ENCODE peak calls at places on chromosomes 11 and 22, in seven cellular contexts. One of them, this sample, is unnamed.

GRCh38 chr11:131851951-131852350 is 481.5 kb downstream of the NTM start:
- DNase-seq in spleen: no peak
- DNase-seq in progenitor cell of endocrine pancreas: no peak
- DNase-seq in brain microvascular endothelial cell: no peak
- DNase-seq in GM20000: no peak
- DNase-seq in AG04449: no peak
- DNase-seq in neural progenitor cell: no peak
- DNase-seq in this sample: no peak

GRCh38 chr22:22384668-22385244 is 123.8 kb downstream of the ZNF280B start:
- DNase-seq in spleen: no peak
- DNase-seq in progenitor cell of endocrine pancreas: no peak
- DNase-seq in brain microvascular endothelial cell: no peak
- DNase-seq in GM20000: no peak
- DNase-seq in AG04449: no peak
- DNase-seq in neural progenitor cell: no peak
- DNase-seq in this sample: no peak

GRCh38 chr11:73236879-73237278 is 18.8 kb downstream of the P2RY2 start:
- DNase-seq in spleen: peak
- DNase-seq in progenitor cell of endocrine pancreas: no peak
- DNase-seq in brain microvascular endothelial cell: no peak
- DNase-seq in GM20000: peak
- DNase-seq in AG04449: no peak
- DNase-seq in neural progenitor cell: peak
- DNase-seq in this sample: peak

GRCh38 chr22:42385691-42386090 is 46.5 kb downstream of the NFAM1 start:
- DNase-seq in spleen: no peak
- DNase-seq in progenitor cell of endocrine pancreas: no peak
- DNase-seq in brain microvascular endothelial cell: no peak
- DNase-seq in GM20000: no peak
- DNase-seq in AG04449: no peak
- DNase-seq in neural progenitor cell: no peak
- DNase-seq in this sample: no peak

GRCh38 chr11:44702897-44703296 is 23.9 kb upstream of the TSPAN18 start:
- DNase-seq in spleen: peak
- DNase-seq in progenitor cell of endocrine pancreas: no peak
- DNase-seq in brain microvascular endothelial cell: no peak
- DNase-seq in GM20000: no peak
- DNase-seq in AG04449: no peak
- DNase-seq in neural progenitor cell: no peak
- DNase-seq in this sample: no peak

GRCh38 chr22:21657361-21658118 is 8.3 kb upstream of the PPIL2 start:
- DNase-seq in spleen: peak
- DNase-seq in progenitor cell of endocrine pancreas: peak
- DNase-seq in brain microvascular endothelial cell: no peak
- DNase-seq in GM20000: peak
- DNase-seq in AG04449: no peak
- DNase-seq in neural progenitor cell: peak
- DNase-seq in this sample: peak

GRCh38 chr11:117002639-117003305 is 95.5 kb downstream of the SIK3 start:
- DNase-seq in spleen: no peak
- DNase-seq in progenitor cell of endocrine pancreas: no peak
- DNase-seq in brain microvascular endothelial cell: no peak
- DNase-seq in GM20000: no peak
- DNase-seq in AG04449: no peak
- DNase-seq in neural progenitor cell: no peak
- DNase-seq in this sample: no peak

GRCh38 chr11:44726278-44727113 is at the start of gene TSPAN18:
- DNase-seq in spleen: peak
- DNase-seq in progenitor cell of endocrine pancreas: no peak
- DNase-seq in brain microvascular endothelial cell: no peak
- DNase-seq in GM20000: peak
- DNase-seq in AG04449: no peak
- DNase-seq in neural progenitor cell: peak
- DNase-seq in this sample: no peak

GRCh38 chr11:45264839-45265515 is 21.2 kb downstream of the SYT13 start:
- DNase-seq in spleen: no peak
- DNase-seq in progenitor cell of endocrine pancreas: no peak
- DNase-seq in brain microvascular endothelial cell: peak
- DNase-seq in GM20000: no peak
- DNase-seq in AG04449: peak
- DNase-seq in neural progenitor cell: no peak
- DNase-seq in this sample: peak

GRCh38 chr11:66639066-66639813 is 737 bp downstream of the RBM4 start:
- DNase-seq in spleen: no peak
- DNase-seq in progenitor cell of endocrine pancreas: no peak
- DNase-seq in brain microvascular endothelial cell: peak
- DNase-seq in GM20000: no peak
- DNase-seq in AG04449: no peak
- DNase-seq in neural progenitor cell: no peak
- DNase-seq in this sample: peak

GRCh38 chr22:46542011-46542985 is 4.9 kb upstream of the CELSR1 start:
- DNase-seq in spleen: peak
- DNase-seq in progenitor cell of endocrine pancreas: peak
- DNase-seq in brain microvascular endothelial cell: peak
- DNase-seq in GM20000: peak
- DNase-seq in AG04449: no peak
- DNase-seq in neural progenitor cell: peak
- DNase-seq in this sample: peak

GRCh38 chr11:45933131-45933821 is 10.8 kb downstream of the LARGE2 start:
- DNase-seq in spleen: peak
- DNase-seq in progenitor cell of endocrine pancreas: no peak
- DNase-seq in brain microvascular endothelial cell: no peak
- DNase-seq in GM20000: peak
- DNase-seq in AG04449: no peak
- DNase-seq in neural progenitor cell: no peak
- DNase-seq in this sample: peak

GRCh38 chr11:67645521-67646457 is 4.7 kb downstream of the ACY3 start:
- DNase-seq in spleen: peak
- DNase-seq in progenitor cell of endocrine pancreas: no peak
- DNase-seq in brain microvascular endothelial cell: no peak
- DNase-seq in GM20000: peak
- DNase-seq in AG04449: no peak
- DNase-seq in neural progenitor cell: no peak
- DNase-seq in this sample: no peak

DNA sequence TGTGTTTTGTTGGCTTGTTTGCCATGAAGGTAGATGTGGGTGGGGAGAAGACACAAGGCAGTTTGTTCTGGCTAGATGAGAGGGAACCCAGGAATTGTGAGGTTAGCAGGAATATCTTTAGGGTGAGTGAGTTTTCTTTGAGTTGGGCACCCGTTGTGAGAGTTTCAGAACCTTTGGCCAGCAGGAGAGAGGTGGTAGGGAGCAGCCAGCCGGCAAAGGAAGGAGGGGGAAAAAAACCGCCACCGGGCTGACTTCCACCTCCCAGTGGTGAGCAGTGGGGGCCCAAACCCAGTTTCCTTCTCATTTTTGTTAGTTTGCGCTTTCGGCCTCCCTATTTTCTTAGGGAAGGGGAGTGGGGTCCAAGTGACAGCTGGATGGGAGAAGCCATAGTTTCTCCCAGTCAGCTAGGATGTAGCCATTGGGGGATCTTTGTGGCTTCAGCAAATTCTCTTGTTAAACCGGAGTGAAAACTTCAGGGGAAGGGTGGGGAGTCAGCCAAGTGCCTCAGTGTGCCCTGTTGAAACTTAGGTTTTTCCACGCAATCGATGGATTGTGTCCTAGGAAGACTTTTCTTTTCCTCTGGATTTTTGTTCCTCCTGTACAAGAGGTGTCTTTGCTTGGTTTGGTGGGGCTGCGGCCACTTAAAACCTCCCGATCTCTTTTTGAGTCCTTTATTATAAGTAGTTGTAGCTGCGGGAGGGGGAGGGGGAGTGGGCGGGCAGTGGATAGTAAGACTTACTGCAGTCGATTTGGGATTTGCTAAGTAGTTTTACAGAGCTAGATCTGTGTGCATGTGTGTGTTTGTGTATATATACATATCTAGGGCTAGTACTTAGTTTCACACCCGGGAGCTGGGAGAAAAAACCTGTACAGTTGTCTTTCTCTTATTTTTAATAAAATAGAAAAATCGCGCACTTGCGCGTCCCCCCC is 1.1 kb upstream of the GCAT start:
- DNase-seq in spleen: no peak
- DNase-seq in progenitor cell of endocrine pancreas: no peak
- DNase-seq in brain microvascular endothelial cell: no peak
- DNase-seq in GM20000: no peak
- DNase-seq in AG04449: no peak
- DNase-seq in neural progenitor cell: peak
- DNase-seq in this sample: peak
- TF ChIP-seq CTCF in spleen: no peak
- TF ChIP-seq CTCF in progenitor cell of endocrine pancreas: no peak
- TF ChIP-seq CTCF in brain microvascular endothelial cell: peak
- TF ChIP-seq CTCF in GM20000: no peak
- TF ChIP-seq CTCF in AG04449: peak
- TF ChIP-seq CTCF in neural progenitor cell: no peak
- TF ChIP-seq CTCF in this sample: no peak

DNA sequence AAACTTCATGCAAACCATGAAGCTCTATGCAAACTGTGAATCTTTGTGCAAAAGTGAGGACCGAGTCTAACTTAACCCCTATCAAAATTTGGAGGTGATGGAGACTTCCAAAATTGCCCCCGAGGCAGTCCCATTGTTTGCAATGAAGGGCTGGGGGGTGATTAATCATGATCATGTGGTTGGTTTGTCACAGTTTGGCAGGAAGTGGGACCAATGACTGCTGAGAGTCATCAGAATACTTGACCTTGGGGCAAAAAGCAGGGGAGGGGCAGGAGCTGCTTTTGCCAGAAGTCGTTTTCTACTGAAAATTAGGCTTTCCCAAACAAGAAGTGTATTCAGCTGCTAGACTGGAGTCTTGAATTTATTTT is 23.2 kb downstream of the FZD4 start:
- DNase-seq in spleen: no peak
- DNase-seq in progenitor cell of endocrine pancreas: no peak
- DNase-seq in brain microvascular endothelial cell: peak
- DNase-seq in GM20000: no peak
- DNase-seq in AG04449: no peak
- DNase-seq in neural progenitor cell: no peak
- DNase-seq in this sample: peak
- TF ChIP-seq CTCF in spleen: no peak
- TF ChIP-seq CTCF in progenitor cell of endocrine pancreas: no peak
- TF ChIP-seq CTCF in brain microvascular endothelial cell: no peak
- TF ChIP-seq CTCF in GM20000: no peak
- TF ChIP-seq CTCF in AG04449: no peak
- TF ChIP-seq CTCF in neural progenitor cell: no peak
- TF ChIP-seq CTCF in this sample: no peak

DNA sequence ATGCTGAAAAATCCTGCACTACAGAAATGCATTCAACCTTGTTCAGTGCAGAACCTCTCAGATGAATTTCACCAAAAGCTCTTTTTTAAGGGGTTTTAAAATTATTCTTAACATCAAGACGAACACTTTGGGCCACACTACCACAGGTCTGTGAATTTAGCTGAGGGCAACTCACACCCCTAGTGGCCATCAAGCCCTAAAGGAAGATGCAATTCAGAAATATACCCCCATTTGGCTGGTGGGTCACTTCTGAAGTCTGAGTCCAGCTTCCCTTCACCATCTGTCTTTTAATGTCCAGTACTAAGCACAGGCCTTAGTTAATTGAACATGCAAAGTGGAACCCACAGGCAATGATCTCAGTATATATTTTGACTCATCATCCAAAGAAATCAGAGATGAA is 50.5 kb downstream of the FAM76B start:
- DNase-seq in spleen: no peak
- DNase-seq in progenitor cell of endocrine pancreas: no peak
- DNase-seq in brain microvascular endothelial cell: no peak
- DNase-seq in GM20000: no peak
- DNase-seq in AG04449: no peak
- DNase-seq in neural progenitor cell: peak
- DNase-seq in this sample: no peak
- TF ChIP-seq CTCF in spleen: no peak
- TF ChIP-seq CTCF in progenitor cell of endocrine pancreas: no peak
- TF ChIP-seq CTCF in brain microvascular endothelial cell: peak
- TF ChIP-seq CTCF in GM20000: peak
- TF ChIP-seq CTCF in AG04449: no peak
- TF ChIP-seq CTCF in neural progenitor cell: peak
- TF ChIP-seq CTCF in this sample: no peak

GRCh38 chr11:64642876-64643257 is 51.8 kb downstream of the SLC22A12 start:
- DNase-seq in spleen: no peak
- DNase-seq in progenitor cell of endocrine pancreas: no peak
- DNase-seq in brain microvascular endothelial cell: no peak
- DNase-seq in GM20000: no peak
- DNase-seq in AG04449: no peak
- DNase-seq in neural progenitor cell: peak
- DNase-seq in this sample: no peak

GRCh38 chr11:64643927-64644326 is 52.9 kb downstream of the SLC22A12 start:
- DNase-seq in spleen: no peak
- DNase-seq in progenitor cell of endocrine pancreas: no peak
- DNase-seq in brain microvascular endothelial cell: no peak
- DNase-seq in GM20000: no peak
- DNase-seq in AG04449: no peak
- DNase-seq in neural progenitor cell: no peak
- DNase-seq in this sample: no peak

GRCh38 chr11:64643258-64643881 is 52.4 kb downstream of the SLC22A12 start:
- DNase-seq in spleen: no peak
- DNase-seq in progenitor cell of endocrine pancreas: no peak
- DNase-seq in brain microvascular endothelial cell: no peak
- DNase-seq in GM20000: no peak
- DNase-seq in AG04449: no peak
- DNase-seq in neural progenitor cell: peak
- DNase-seq in this sample: no peak

GRCh38 chr11:64642418-64642735 is 51.4 kb downstream of the SLC22A12 start:
- DNase-seq in spleen: no peak
- DNase-seq in progenitor cell of endocrine pancreas: no peak
- DNase-seq in brain microvascular endothelial cell: no peak
- DNase-seq in GM20000: no peak
- DNase-seq in AG04449: no peak
- DNase-seq in neural progenitor cell: no peak
- DNase-seq in this sample: no peak

DNA sequence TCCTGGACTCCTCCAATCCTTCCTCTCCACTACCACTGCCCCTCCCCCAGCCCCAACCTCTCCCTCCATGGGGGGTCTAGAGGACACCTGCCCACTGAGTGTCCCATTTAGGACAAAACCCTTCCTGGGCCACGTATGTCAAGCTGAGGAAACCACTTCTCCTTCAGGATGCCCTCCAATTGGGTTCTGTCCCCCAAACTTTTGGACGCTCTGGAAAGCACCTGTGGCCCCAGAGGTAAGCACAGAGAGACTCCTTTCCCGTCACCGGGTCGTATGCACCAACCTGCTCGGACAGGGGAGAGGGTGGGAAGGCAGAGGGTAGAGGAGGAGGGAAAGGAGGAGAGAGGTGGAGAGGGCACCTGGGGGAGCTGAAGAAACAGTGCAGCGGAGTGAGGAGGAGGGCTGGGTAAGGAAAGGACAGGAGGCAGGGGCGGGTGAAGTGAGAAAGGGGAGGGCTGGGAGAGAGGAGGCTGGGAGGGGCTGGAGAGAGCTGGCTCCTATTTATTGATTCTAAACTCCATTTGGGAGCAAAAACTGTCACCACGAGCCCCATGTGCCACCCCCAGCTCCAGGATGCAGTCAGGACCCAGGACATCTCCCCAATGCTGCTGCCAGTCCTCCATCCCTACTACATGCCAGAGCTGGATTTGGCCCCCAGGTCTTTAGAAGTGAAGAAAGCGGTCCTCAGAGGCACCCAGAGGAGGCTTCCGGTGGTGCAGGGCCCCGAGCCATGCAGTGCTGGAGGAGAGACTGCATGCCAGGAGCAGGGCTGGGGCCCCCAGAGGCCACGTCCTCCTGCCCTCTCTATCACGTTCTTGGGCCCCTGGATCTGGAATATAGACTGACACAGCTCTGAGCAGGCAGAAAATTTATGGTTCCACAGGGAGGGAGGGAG is 53.6 kb downstream of the SLC22A12 start:
- DNase-seq in spleen: no peak
- DNase-seq in progenitor cell of endocrine pancreas: no peak
- DNase-seq in brain microvascular endothelial cell: no peak
- DNase-seq in GM20000: peak
- DNase-seq in AG04449: no peak
- DNase-seq in neural progenitor cell: peak
- DNase-seq in this sample: no peak
- TF ChIP-seq CTCF in spleen: peak
- TF ChIP-seq CTCF in progenitor cell of endocrine pancreas: peak
- TF ChIP-seq CTCF in brain microvascular endothelial cell: peak
- TF ChIP-seq CTCF in GM20000: no peak
- TF ChIP-seq CTCF in AG04449: no peak
- TF ChIP-seq CTCF in neural progenitor cell: peak
- TF ChIP-seq CTCF in this sample: no peak